ENCODE peak calls at places on chromosomes 13 and 19, in nine cellular contexts. S is Caco-2, C is PC-3, J is uterus, I is heart right ventricle, V is Karpas-422, M is right cardiac atrium, L is psoas muscle, E is upper lobe of right lung. A is an unnamed sample. For H3K4me1, the result is how much of the 10 kb centered on the place peaks cover.

GRCh38 chr13:77810430-77810829 is 108.2 kb downstream of the EDNRB start:
- DNase-seq in S (no peak), I (no peak), M (no peak), C (peak), V (peak), J (no peak), L (no peak), E (no peak), A (no peak)

GRCh38 chr19:53792721-53793433 is 31.2 kb downstream of the NLRP12 start:
- DNase-seq in I (peak), L (peak), V (peak), J (peak), C (peak), S (peak), M (peak), E (peak), A (peak)

GRCh38 chr13:50370303-50370950 is 355.2 kb downstream of the KCNRG start:
- DNase-seq in S (no peak), V (peak), E (no peak), I (no peak), L (no peak), C (no peak), J (no peak), M (no peak), A (no peak)

GRCh38 chr13:23755040-23755439 is 134.2 kb downstream of the MIPEP start:
- DNase-seq in M (no peak), I (no peak), S (no peak), C (no peak), L (no peak), E (no peak), J (no peak), V (no peak), A (no peak)

GRCh38 chr19:16714702-16715294 is 4.8 kb upstream of the NWD1 start:
- DNase-seq in L (peak), V (peak), J (peak), M (peak), E (peak), I (peak), C (peak), S (peak), A (no peak)

GRCh38 chr13:46152627-46153328 is 29.2 kb downstream of the LCP1 start:
- DNase-seq in V (no peak), S (no peak), E (no peak), L (no peak), C (no peak), M (no peak), J (no peak), I (no peak), A (no peak)

GRCh38 chr19:34430738-34431625 is 2.8 kb downstream of the UBA2 start:
- DNase-seq in S (peak), M (no peak), E (no peak), L (no peak), J (no peak), I (no peak), V (peak), C (peak), A (no peak)

GRCh38 chr13:100090861-100091260 is 2.0 kb downstream of the PCCA start:
- DNase-seq in S (no peak), L (no peak), E (no peak), M (no peak), J (no peak), I (no peak), C (no peak), V (no peak), A (no peak)

GRCh38 chr19:1171755-1172352 is 2.2 kb downstream of the SBNO2 start:
- DNase-seq in J (no peak), I (no peak), M (no peak), V (no peak), S (no peak), C (peak), E (no peak), L (no peak), A (no peak)

GRCh38 chr19:10136936-10137335 is 17.2 kb upstream of the EIF3G start:
- DNase-seq in V (no peak), J (no peak), S (no peak), C (no peak), L (no peak), M (peak), I (no peak), E (no peak), A (no peak)

GRCh38 chr19:46100344-46100743 is 24.1 kb downstream of the IGFL3 start:
- DNase-seq in E (no peak), L (no peak), C (no peak), M (no peak), V (no peak), S (no peak), I (no peak), J (no peak), A (no peak)

GRCh38 chr19:56837892-56838679 is 2.4 kb downstream of the PEG3 start:
- DNase-seq in S (no peak), I (peak), L (peak), C (peak), V (no peak), M (peak), J (peak), E (peak), A (peak)

GRCh38 chr19:1109697-1110671 is 6.2 kb downstream of the GPX4 start:
- DNase-seq in S (no peak), J (no peak), E (no peak), L (no peak), I (no peak), V (no peak), M (peak), C (no peak), A (no peak)

GRCh38 chr19:42216653-42217521 is 590 bp downstream of the DEDD2 start:
- DNase-seq in I (peak), C (peak), S (peak), L (peak), E (peak), J (peak), M (peak), V (peak), A (no peak)

GRCh38 chr19:45496349-45496953 is 396 bp downstream of the RTN2 start:
- DNase-seq in I (peak), M (peak), V (peak), C (peak), L (peak), S (peak), J (peak), E (peak), A (no peak)

GRCh38 chr13:27966641-27967202 is 2.4 kb downstream of the CDX2 start:
- DNase-seq in S (peak), J (no peak), I (no peak), C (no peak), V (no peak), M (no peak), E (no peak), L (no peak), A (no peak)

GRCh38 chr19:40741527-40742390 is 8.5 kb downstream of the ACTMAP start:
- DNase-seq in C (no peak), S (peak), V (no peak), E (no peak), J (no peak), M (no peak), L (no peak), I (no peak), A (no peak)

GRCh38 chr19:373391-374182 is 29.0 kb upstream of the MIER2 start:
- DNase-seq in M (no peak), J (no peak), V (no peak), L (no peak), E (peak), S (no peak), C (no peak), I (no peak), A (no peak)

GRCh38 chr13:93230466-93230865 is 3.9 kb downstream of the GPC6 start:
- DNase-seq in I (no peak), L (no peak), S (no peak), C (peak), J (no peak), E (no peak), M (no peak), V (no peak), A (no peak)

GRCh38 chr13:50421457-50422130 is 406.4 kb downstream of the KCNRG start:
- DNase-seq in E (no peak), C (peak), J (no peak), I (no peak), S (no peak), V (peak), L (no peak), M (no peak), A (no peak)

GRCh38 chr19:41205995-41206394 is 13.0 kb downstream of the CYP2S1 start:
- DNase-seq in C (peak), L (no peak), S (no peak), I (no peak), E (no peak), V (no peak), J (no peak), M (no peak), A (no peak)

GRCh38 chr19:370641-371330 is 26.2 kb upstream of the MIER2 start:
- DNase-seq in J (no peak), E (no peak), M (no peak), I (no peak), V (peak), L (no peak), S (no peak), C (no peak), A (no peak)

GRCh38 chr19:58181902-58182576 is 822 bp upstream of the ZNF274 start:
- DNase-seq in E (no peak), S (peak), V (peak), L (peak), C (peak), M (no peak), J (no peak), I (peak), A (no peak)

GRCh38 chr19:55095260-55096060 is 19.8 kb downstream of the EPS8L1 start:
- DNase-seq in V (peak), M (peak), S (no peak), E (no peak), J (no peak), L (no peak), C (no peak), I (no peak), A (no peak)

GRCh38 chr19:50794778-50795664 is 4.8 kb downstream of the ACP4 start:
- DNase-seq in E (peak), M (no peak), V (peak), S (peak), L (no peak), J (no peak), C (peak), I (no peak), A (no peak)

GRCh38 chr13:114096811-114097503 is 35.5 kb downstream of the RASA3 start:
- DNase-seq in E (peak), L (no peak), V (no peak), I (no peak), S (no peak), C (no peak), M (peak), J (no peak), A (no peak)
- H3K4me1 ChIP-seq in E (under half), L (under half), V (under half), I (under half), S (under half), C (under half), M (under half), J (under half), A (under half)

GRCh38 chr19:15316498-15316897 is 15.8 kb downstream of the BRD4 start:
- DNase-seq in S (no peak), E (no peak), I (no peak), C (no peak), M (peak), J (no peak), L (no peak), V (no peak), A (no peak)
- H3K4me1 ChIP-seq in S (under half), E (half or more), I (half or more), C (under half), M (under half), J (under half), L (half or more), V (under half), A (half or more)

DNA sequence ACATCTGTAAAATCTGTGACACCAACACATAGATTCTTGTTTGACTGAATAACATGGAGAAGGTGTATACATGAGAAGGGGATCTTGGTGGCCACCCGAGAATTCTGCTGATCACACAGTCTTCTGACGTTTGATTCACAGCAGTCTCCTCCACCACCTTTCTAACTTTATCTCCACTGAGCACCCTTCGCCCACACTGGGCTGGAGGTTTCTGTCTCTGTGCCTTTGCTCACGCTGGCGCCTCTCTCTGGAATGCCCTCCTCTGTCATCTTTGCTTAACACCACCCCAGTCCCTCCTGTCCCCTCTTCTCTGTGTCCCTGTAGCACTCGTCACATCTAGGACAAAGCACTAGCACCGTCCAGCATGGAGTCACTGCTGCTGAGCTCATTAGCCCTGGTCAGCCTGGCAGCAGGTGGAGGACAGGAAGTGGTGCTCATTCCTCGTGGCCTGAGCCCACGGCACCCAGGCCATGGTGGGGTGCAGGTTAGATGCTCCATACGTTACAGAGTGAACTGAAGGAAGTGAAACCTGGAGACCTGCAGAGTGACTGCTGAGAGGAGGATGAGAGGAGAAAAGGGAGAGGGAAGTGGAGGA is 384.6 kb downstream of the UQCRFS1 start:
- DNase-seq in M (no peak), I (no peak), S (no peak), J (no peak), C (no peak), E (no peak), L (no peak), V (no peak), A (no peak)
- H3K4me1 ChIP-seq in M (under half), I (under half), S (under half), J (under half), C (under half), E (under half), L (under half), V (under half), A (under half)

DNA sequence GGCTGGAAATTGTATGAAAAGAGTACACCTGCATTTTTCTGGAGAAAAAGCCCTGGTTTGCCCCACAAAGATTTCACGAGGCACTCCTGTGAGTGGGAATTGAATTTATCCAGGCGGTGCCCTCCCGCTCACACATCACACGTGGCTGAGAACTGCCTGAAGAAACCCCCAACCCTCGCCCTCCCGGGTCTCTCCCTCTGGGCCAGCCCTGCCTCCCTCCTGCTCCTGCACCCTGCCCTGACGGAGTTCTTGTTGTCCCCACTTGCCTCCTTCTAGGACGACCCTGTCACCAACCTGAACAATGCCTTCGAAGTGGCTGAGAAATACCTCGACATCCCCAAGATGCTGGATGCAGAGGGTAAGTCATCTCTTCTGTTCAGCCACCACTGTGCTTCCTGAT is 35.2 kb downstream of the CAPN12 start:
- DNase-seq in I (no peak), M (no peak), V (no peak), L (no peak), S (no peak), E (no peak), J (no peak), C (no peak), A (no peak)
- H3K4me1 ChIP-seq in I (half or more), M (half or more), V (under half), L (half or more), S (under half), E (under half), J (under half), C (under half), A (half or more)

DNA sequence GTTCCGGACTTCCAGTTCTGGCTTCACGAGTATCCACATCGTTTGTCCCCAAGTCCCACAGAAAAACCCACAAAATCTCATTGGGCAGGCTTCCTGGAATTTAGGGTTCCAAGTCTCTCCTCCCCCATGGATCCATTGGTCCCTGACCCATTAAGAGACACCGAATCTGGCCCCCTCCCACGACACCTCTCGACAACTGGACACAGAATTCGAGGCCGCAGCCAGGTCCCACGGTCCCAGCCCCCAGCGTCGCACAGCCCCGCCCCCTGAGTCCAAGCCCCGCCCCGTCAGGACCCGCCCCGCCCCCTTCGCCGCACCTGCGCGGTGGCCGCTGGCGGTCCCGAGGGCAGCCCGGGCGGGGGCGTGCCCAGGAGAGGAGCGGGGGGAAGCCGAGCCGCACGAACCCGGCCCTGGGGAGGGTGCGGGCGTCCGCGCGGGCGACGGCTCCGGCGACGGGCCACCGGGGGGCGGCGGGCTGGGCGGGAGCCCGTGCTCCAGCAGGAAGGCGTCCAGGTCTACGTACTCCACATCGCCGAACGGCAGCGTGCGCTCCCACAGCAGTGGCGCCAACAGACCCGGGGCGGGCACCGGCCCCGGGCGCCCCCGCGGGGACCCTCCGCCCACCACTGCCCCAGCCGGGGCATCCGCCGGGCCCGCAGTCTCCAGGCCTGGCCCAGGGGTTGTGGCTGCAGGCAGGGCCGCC is 1.8 kb downstream of the DBP start:
- DNase-seq in I (peak), V (peak), C (peak), J (peak), L (peak), S (peak), E (peak), M (peak), A (peak)
- H3K4me1 ChIP-seq in I (half or more), V (under half), C (under half), J (under half), L (under half), S (under half), E (under half), M (under half), A (half or more)

DNA sequence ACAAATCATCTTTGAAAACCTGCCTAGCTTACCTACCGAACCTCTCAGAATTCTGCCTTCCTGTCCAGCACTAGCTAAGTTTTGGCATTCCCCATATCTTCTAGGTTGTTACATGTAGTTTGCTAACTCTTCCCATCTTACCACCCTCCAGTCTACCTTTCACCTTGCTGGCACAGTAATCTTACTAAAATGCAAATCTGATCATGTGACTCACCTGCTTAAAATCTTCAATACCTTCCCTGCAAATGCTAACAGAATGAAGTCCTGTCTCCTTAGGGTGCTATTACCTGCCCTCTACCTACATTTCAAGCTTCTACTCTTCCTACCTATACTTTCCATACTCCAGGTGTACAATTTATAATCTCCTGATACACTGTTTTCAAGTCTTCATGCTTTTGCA is 30.4 kb downstream of the INTS6 start:
- DNase-seq in L (no peak), J (no peak), V (no peak), S (no peak), E (no peak), M (no peak), I (no peak), C (no peak), A (no peak)
- H3K4me1 ChIP-seq in L (under half), J (under half), V (half or more), S (under half), E (under half), M (under half), I (under half), C (under half), A (under half)

DNA sequence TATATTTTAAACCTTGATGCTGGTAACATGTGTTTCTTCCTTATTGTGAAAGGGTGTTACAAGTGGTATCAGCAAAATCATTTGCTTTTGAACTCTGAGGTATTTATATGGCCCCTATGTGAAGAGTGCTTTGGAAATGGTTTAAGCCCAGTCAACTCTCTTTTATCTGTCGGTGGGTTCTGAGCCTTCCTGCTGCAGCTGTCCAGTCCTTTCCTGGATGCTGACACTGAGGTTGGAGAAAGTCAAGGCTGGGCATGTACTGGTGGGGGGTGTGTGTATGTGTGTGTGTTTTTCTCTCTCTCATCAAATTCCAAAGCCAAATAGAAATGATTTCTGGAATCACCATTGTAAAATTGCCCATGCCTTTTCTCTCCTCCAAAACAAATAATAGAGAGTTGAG is 221.2 kb downstream of the LMO7 start:
- DNase-seq in M (no peak), E (no peak), C (no peak), L (no peak), J (no peak), V (no peak), S (no peak), I (no peak), A (no peak)
- H3K4me1 ChIP-seq in M (under half), E (under half), C (under half), L (under half), J (under half), V (under half), S (under half), I (under half), A (under half)